ENCODE peak calls at places on chromosomes 12 and 14, in four cellular contexts. One of them, this sample, is unnamed.

GRCh38 chr12:47740536-47741339 is 15.4 kb upstream of the ENDOU start:
- DNase-seq in NCI-H748 treated with DMSO at 0.1 percent for 48 hours: no peak
- DNase-seq in activated naive CD8-positive, alpha-beta T cell treated with anti-CD3 and anti-CD28 coated beads, Interleukin-2, amount 10 ng/mL, durations not matched to agents 7 days and 5 days: no peak
- DNase-seq in uterus: no peak
- DNase-seq in this sample: no peak

GRCh38 chr12:12357697-12358476 is 1.0 kb downstream of the BORCS5 start:
- DNase-seq in NCI-H748 treated with DMSO at 0.1 percent for 48 hours: peak
- DNase-seq in activated naive CD8-positive, alpha-beta T cell treated with anti-CD3 and anti-CD28 coated beads, Interleukin-2, amount 10 ng/mL, durations not matched to agents 7 days and 5 days: no peak
- DNase-seq in uterus: no peak
- DNase-seq in this sample: no peak

GRCh38 chr12:95147836-95148235 is 69.4 kb downstream of the FGD6 start:
- DNase-seq in NCI-H748 treated with DMSO at 0.1 percent for 48 hours: no peak
- DNase-seq in activated naive CD8-positive, alpha-beta T cell treated with anti-CD3 and anti-CD28 coated beads, Interleukin-2, amount 10 ng/mL, durations not matched to agents 7 days and 5 days: no peak
- DNase-seq in uterus: no peak
- DNase-seq in this sample: peak

GRCh38 chr14:74947353-74948227 is 7.8 kb downstream of the PGF start:
- DNase-seq in NCI-H748 treated with DMSO at 0.1 percent for 48 hours: no peak
- DNase-seq in activated naive CD8-positive, alpha-beta T cell treated with anti-CD3 and anti-CD28 coated beads, Interleukin-2, amount 10 ng/mL, durations not matched to agents 7 days and 5 days: no peak
- DNase-seq in uterus: no peak
- DNase-seq in this sample: no peak

GRCh38 chr14:68624541-68625220 is 168.2 kb downstream of the ZFP36L1 start:
- DNase-seq in NCI-H748 treated with DMSO at 0.1 percent for 48 hours: no peak
- DNase-seq in activated naive CD8-positive, alpha-beta T cell treated with anti-CD3 and anti-CD28 coated beads, Interleukin-2, amount 10 ng/mL, durations not matched to agents 7 days and 5 days: no peak
- DNase-seq in uterus: peak
- DNase-seq in this sample: no peak

GRCh38 chr14:68665792-68666195 is 127.1 kb downstream of the ZFP36L1 start:
- DNase-seq in NCI-H748 treated with DMSO at 0.1 percent for 48 hours: no peak
- DNase-seq in activated naive CD8-positive, alpha-beta T cell treated with anti-CD3 and anti-CD28 coated beads, Interleukin-2, amount 10 ng/mL, durations not matched to agents 7 days and 5 days: no peak
- DNase-seq in uterus: peak
- DNase-seq in this sample: no peak

GRCh38 chr14:33836203-33836894 is 114.5 kb downstream of the EGLN3 start:
- DNase-seq in NCI-H748 treated with DMSO at 0.1 percent for 48 hours: no peak
- DNase-seq in activated naive CD8-positive, alpha-beta T cell treated with anti-CD3 and anti-CD28 coated beads, Interleukin-2, amount 10 ng/mL, durations not matched to agents 7 days and 5 days: no peak
- DNase-seq in uterus: no peak
- DNase-seq in this sample: peak

GRCh38 chr14:35747379-35747778 is 61.7 kb downstream of the RALGAPA1 start:
- DNase-seq in NCI-H748 treated with DMSO at 0.1 percent for 48 hours: no peak
- DNase-seq in activated naive CD8-positive, alpha-beta T cell treated with anti-CD3 and anti-CD28 coated beads, Interleukin-2, amount 10 ng/mL, durations not matched to agents 7 days and 5 days: no peak
- DNase-seq in uterus: no peak
- DNase-seq in this sample: peak

GRCh38 chr14:37994846-37995372 is 212.8 kb upstream of the SSTR1 start:
- DNase-seq in NCI-H748 treated with DMSO at 0.1 percent for 48 hours: no peak
- DNase-seq in activated naive CD8-positive, alpha-beta T cell treated with anti-CD3 and anti-CD28 coated beads, Interleukin-2, amount 10 ng/mL, durations not matched to agents 7 days and 5 days: no peak
- DNase-seq in uterus: no peak
- DNase-seq in this sample: peak

This sample was measured in GM23338.